ENCODE peak calls at places on chromosomes 16 and 17, in six cellular contexts. F, N, U, O, I and W are unnamed samples.

GRCh38 chr16:89506113-89506504 is 2.1 kb upstream of the SPG7 start:
- DNase-seq in F (no peak), N (no peak), U (no peak), O (no peak), I (no peak), W (no peak)

GRCh38 chr16:31528726-31529397 is 1.2 kb downstream of the AHSP start:
- DNase-seq in F (no peak), N (peak; percentile 30), U (no peak), O (peak; percentile 18), I (no peak), W (no peak)

GRCh38 chr17:4739122-4740024 is at the start of the genes CXCL16 and ZMYND15:
- DNase-seq in F (no peak), N (peak; percentile 63), U (no peak), O (no peak), I (peak; percentile 59), W (no peak)

GRCh38 chr16:26204138-26204537 is 512.4 kb downstream of the HS3ST4 start:
- DNase-seq in F (no peak), N (no peak), U (no peak), O (no peak), I (no peak), W (no peak)

GRCh38 chr17:78300962-78301820 is 58.7 kb downstream of the SOCS3 start:
- DNase-seq in F (no peak), N (no peak), U (no peak), O (no peak), I (no peak), W (no peak)

GRCh38 chr17:62737513-62737912 is 70.6 kb downstream of the MARCHF10 start:
- DNase-seq in F (no peak), N (no peak), U (no peak), O (no peak), I (no peak), W (no peak)

GRCh38 chr17:34354637-34355036 is 1.6 kb upstream of the CCL13 start:
- DNase-seq in F (no peak), N (no peak), U (no peak), O (no peak), I (no peak), W (no peak)

GRCh38 chr16:89449726-89450335 is 40.5 kb downstream of the ANKRD11 start:
- DNase-seq in F (no peak), N (no peak), U (no peak), O (peak; percentile 74), I (no peak), W (no peak)

GRCh38 chr16:79810449-79811189 is 210.1 kb upstream of the MAF start:
- DNase-seq in F (no peak), N (no peak), U (no peak), O (peak; percentile 85), I (no peak), W (no peak)

GRCh38 chr16:138049-138417 is 440 bp downstream of the NPRL3 start:
- DNase-seq in F (no peak), N (no peak), U (no peak), O (peak; percentile 36), I (no peak), W (no peak)

GRCh38 chr17:74566132-74566753 is 1.1 kb downstream of the CD300H start:
- DNase-seq in F (no peak), N (no peak), U (no peak), O (peak; percentile 70), I (no peak), W (no peak)

GRCh38 chr17:266701-267656 is 85.5 kb upstream of the DOC2B start:
- DNase-seq in F (no peak), N (no peak), U (no peak), O (no peak), I (peak; percentile 39), W (no peak)

GRCh38 chr17:46772013-46772878 is 46.2 kb downstream of the WNT3 start:
- DNase-seq in F (no peak), N (peak; percentile 51), U (no peak), O (peak; percentile 95), I (no peak), W (no peak)

GRCh38 chr17:79942591-79943353 is 92.9 kb downstream of the TBC1D16 start:
- DNase-seq in F (no peak), N (no peak), U (no peak), O (no peak), I (peak; percentile 51), W (peak; percentile 12)

GRCh38 chr17:20981046-20981920 is 61.5 kb downstream of the USP22 start:
- DNase-seq in F (no peak), N (no peak), U (peak; percentile 67), O (no peak), I (no peak), W (no peak)

GRCh38 chr17:71870546-71870862 is 250.3 kb upstream of the SOX9 start:
- DNase-seq in F (no peak), N (no peak), U (no peak), O (peak; percentile 2), I (no peak), W (no peak)

GRCh38 chr16:6193718-6194117 is 1096.1 kb upstream of the EEF2KMT start:
- DNase-seq in F (no peak), N (no peak), U (no peak), O (peak; percentile 95), I (no peak), W (no peak)

GRCh38 chr17:27318633-27319032 is 24.7 kb downstream of the WSB1 start:
- DNase-seq in F (no peak), N (no peak), U (no peak), O (no peak), I (no peak), W (no peak)

GRCh38 chr16:26360867-26361266 is 669.1 kb downstream of the HS3ST4 start:
- DNase-seq in F (no peak), N (no peak), U (no peak), O (no peak), I (no peak), W (no peak)

GRCh38 chr16:985237-985636 is 3.7 kb downstream of the SOX8 start:
- DNase-seq in F (no peak), N (no peak), U (no peak), O (no peak), I (no peak), W (no peak)

GRCh38 chr16:728890-729744 is 2.2 kb downstream of the HAGHL start:
- DNase-seq in F (no peak), N (no peak), U (no peak), O (peak; percentile 24), I (no peak), W (no peak)

GRCh38 chr17:13393841-13394710 is 207.7 kb downstream of the HS3ST3A1 start:
- DNase-seq in F (no peak), N (no peak), U (no peak), O (no peak), I (no peak), W (no peak)

GRCh38 chr16:14310519-14310991 is 239.4 kb downstream of the MRTFB start:
- DNase-seq in F (peak; percentile 86), N (no peak), U (no peak), O (peak; percentile 70), I (no peak), W (peak; percentile 64)

GRCh38 chr17:55451203-55451641 is 29.6 kb upstream of the MMD start:
- DNase-seq in F (no peak), N (no peak), U (no peak), O (peak; percentile 54), I (no peak), W (no peak)

GRCh38 chr16:47143329-47143676 is 442 bp downstream of the NETO2 start:
- DNase-seq in F (no peak), N (peak; percentile 40), U (no peak), O (peak; percentile 89), I (no peak), W (peak; percentile 19)

GRCh38 chr16:3582276-3583165 is 5.3 kb upstream of the NLRC3 start:
- DNase-seq in F (no peak), N (no peak), U (no peak), O (no peak), I (no peak), W (no peak)

GRCh38 chr17:58330997-58331814 is 2.6 kb upstream of the TSPOAP1 start:
- DNase-seq in F (no peak), N (peak; percentile 58), U (no peak), O (no peak), I (no peak), W (no peak)

GRCh38 chr17:58334661-58335060 is 6.1 kb upstream of the TSPOAP1 start:
- DNase-seq in F (no peak), N (no peak), U (no peak), O (no peak), I (no peak), W (no peak)

GRCh38 chr17:58333396-58334207 is 5.0 kb upstream of the TSPOAP1 start:
- DNase-seq in F (no peak), N (no peak), U (no peak), O (no peak), I (no peak), W (no peak)

GRCh38 chr17:58331815-58332719 is 3.5 kb upstream of the TSPOAP1 start:
- DNase-seq in F (peak; percentile 92), N (peak; percentile 74), U (no peak), O (no peak), I (no peak), W (no peak)

GRCh38 chr17:58332720-58333395 is 4.3 kb upstream of the TSPOAP1 start:
- DNase-seq in F (no peak), N (no peak), U (no peak), O (no peak), I (no peak), W (no peak)
- H3K27ac ChIP-seq in F (peak overlapping the region; percentile 100), N (peak overlapping the region; percentile 72), U (no peak overlapping the region), O (no peak overlapping the region), I (peak overlapping the region; percentile 19), W (no peak overlapping the region)

DNA sequence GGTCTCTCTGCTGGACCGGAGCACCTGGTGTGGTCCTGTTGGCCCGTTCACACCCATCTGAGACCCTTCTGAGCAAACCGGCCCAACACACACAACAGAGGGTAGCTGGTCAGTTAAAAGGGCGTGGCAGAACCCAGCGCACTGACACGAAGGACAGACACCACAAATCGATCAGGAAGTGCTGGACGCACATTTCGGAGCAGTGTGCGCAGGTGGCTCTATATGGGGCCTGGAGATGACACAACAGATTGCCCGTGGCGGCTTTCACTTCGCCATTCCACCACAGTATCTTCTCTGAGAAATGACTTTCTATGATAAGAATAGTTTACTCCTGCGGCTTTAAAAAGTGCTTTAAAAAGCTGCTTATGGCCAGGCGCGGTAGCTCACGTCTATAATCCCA is 12.5 kb downstream of the CCDC57 start:
- DNase-seq in F (no peak), N (no peak), U (no peak), O (no peak), I (no peak), W (no peak)
- H3K4me1 ChIP-seq in F (peaks cover 9% of the 10 kb centered on the region), N (no peaks in the 10 kb centered on the region), U (peaks cover 5% of the 10 kb centered on the region), O (no peaks in the 10 kb centered on the region), I (no peaks in the 10 kb centered on the region), W (no peaks in the 10 kb centered on the region)

GRCh38 chr16:87652386-87652785 is 50.1 kb downstream of the JPH3 start:
- DNase-seq in F (no peak), N (no peak), U (no peak), O (no peak), I (no peak), W (no peak)
- H3K27ac ChIP-seq in F (no peak overlapping the region), N (no peak overlapping the region), U (no peak overlapping the region), O (no peak overlapping the region), I (no peak overlapping the region), W (no peak overlapping the region)

GRCh38 chr17:75626496-75627038 is 6.7 kb upstream of the SMIM5 start:
- DNase-seq in F (no peak), N (no peak), U (no peak), O (no peak), I (no peak), W (no peak)
- H3K4me1 ChIP-seq in F (no peaks in the 10 kb centered on the region), N (no peaks in the 10 kb centered on the region), U (no peaks in the 10 kb centered on the region), O (no peaks in the 10 kb centered on the region), I (no peaks in the 10 kb centered on the region), W (peaks cover 9% of the 10 kb centered on the region)